ENCODE peak calls at places on chromosomes 2 and 18, in nine cellular contexts. Q, Z, J, G, E, A, I, V and S are unnamed samples.
A peak's percentile ranks its signal among the peaks of the same experiment; 100 is the strongest.

GRCh38 chr2:57373530-57373929 is 673.1 kb upstream of the VRK2 start:
- DNase-seq in G (no peak), Q (no peak), J (no peak), I (peak; percentile 49), Z (peak; percentile 66), A (no peak), E (no peak), V (peak; percentile 82), S (peak; percentile 78)

GRCh38 chr2:168064011-168064998 is 183.1 kb downstream of the STK39 start:
- DNase-seq in A (no peak), Z (no peak), I (no peak), G (no peak), E (no peak), V (no peak), Q (no peak), J (no peak), S (no peak)

GRCh38 chr2:138373993-138374408 is 127.6 kb upstream of the SPOPL start:
- DNase-seq in J (peak; percentile 46), Z (peak; percentile 74), E (no peak), Q (no peak), A (no peak), V (peak; percentile 64), I (no peak), G (no peak), S (peak; percentile 59)

GRCh38 chr18:28125051-28125450 is 51.9 kb downstream of the CDH2 start:
- DNase-seq in J (no peak), V (no peak), I (no peak), A (no peak), E (no peak), Q (no peak), Z (no peak), G (no peak), S (peak; percentile 14)

GRCh38 chr2:233063269-233063975 is 3.3 kb downstream of the INPP5D start:
- DNase-seq in G (peak; percentile 88), E (peak; percentile 52), I (no peak), A (no peak), Z (no peak), V (no peak), J (peak; percentile 20), Q (no peak), S (no peak)

GRCh38 chr2:128003463-128003862 is 24.4 kb downstream of the SAP130 start:
- DNase-seq in Q (no peak), G (no peak), E (no peak), A (no peak), I (no peak), J (no peak), V (no peak), Z (no peak), S (no peak)

GRCh38 chr2:75055820-75056675 is 97.6 kb downstream of the POLE4 start:
- DNase-seq in V (peak; percentile 75), J (no peak), A (no peak), I (no peak), E (no peak), Q (no peak), G (no peak), Z (peak; percentile 51), S (no peak)

GRCh38 chr2:240888890-240889573 is 6.9 kb downstream of the MAB21L4 start:
- DNase-seq in I (no peak), A (no peak), V (no peak), Z (no peak), J (no peak), Q (peak; percentile 62), E (peak; percentile 43), G (no peak), S (no peak)

GRCh38 chr2:183696028-183696427 is 571.8 kb downstream of the NUP35 start:
- DNase-seq in Z (no peak), V (no peak), E (no peak), I (no peak), G (no peak), A (no peak), J (no peak), Q (no peak), S (no peak)

GRCh38 chr2:237432484-237433092 is 18.6 kb upstream of the COL6A3 start:
- DNase-seq in J (no peak), Q (no peak), V (peak; percentile 99), A (no peak), G (peak; percentile 62), I (peak; percentile 93), Z (peak; percentile 75), E (peak; percentile 55), S (peak; percentile 97)
- H3K4me3 ChIP-seq in J (no peak overlapping the region), Q (no peak overlapping the region), V (peak overlapping the region; percentile 33), A (no peak overlapping the region), G (no peak overlapping the region), I (peak overlapping the region; percentile 26), Z (no peak overlapping the region), E (no peak overlapping the region), S (no peak overlapping the region)

GRCh38 chr18:7568426-7568825 is 1.3 kb downstream of the PTPRM start:
- DNase-seq in Q (peak; percentile 87), A (peak; percentile 52), I (no peak), J (peak; percentile 84), V (peak; percentile 54), Z (peak; percentile 9), G (no peak), E (peak; percentile 67), S (no peak)

GRCh38 chr18:7565677-7566076 is 1.4 kb upstream of the PTPRM start:
- DNase-seq in G (no peak), Q (no peak), A (no peak), V (no peak), J (no peak), I (no peak), Z (no peak), E (no peak), S (no peak)

GRCh38 chr18:7567487-7568425 is 640 bp downstream of the PTPRM start:
- DNase-seq in J (peak; percentile 75), V (peak; percentile 89), G (peak; percentile 56), I (no peak), E (peak; percentile 67), Q (peak; percentile 87), A (peak; percentile 46), Z (peak; percentile 64), S (peak; percentile 57)

GRCh38 chr18:7566244-7566586 is 901 bp upstream of the PTPRM start:
- DNase-seq in Q (no peak), V (no peak), J (peak; percentile 26), E (no peak), A (no peak), Z (no peak), I (no peak), G (no peak), S (no peak)

DNA sequence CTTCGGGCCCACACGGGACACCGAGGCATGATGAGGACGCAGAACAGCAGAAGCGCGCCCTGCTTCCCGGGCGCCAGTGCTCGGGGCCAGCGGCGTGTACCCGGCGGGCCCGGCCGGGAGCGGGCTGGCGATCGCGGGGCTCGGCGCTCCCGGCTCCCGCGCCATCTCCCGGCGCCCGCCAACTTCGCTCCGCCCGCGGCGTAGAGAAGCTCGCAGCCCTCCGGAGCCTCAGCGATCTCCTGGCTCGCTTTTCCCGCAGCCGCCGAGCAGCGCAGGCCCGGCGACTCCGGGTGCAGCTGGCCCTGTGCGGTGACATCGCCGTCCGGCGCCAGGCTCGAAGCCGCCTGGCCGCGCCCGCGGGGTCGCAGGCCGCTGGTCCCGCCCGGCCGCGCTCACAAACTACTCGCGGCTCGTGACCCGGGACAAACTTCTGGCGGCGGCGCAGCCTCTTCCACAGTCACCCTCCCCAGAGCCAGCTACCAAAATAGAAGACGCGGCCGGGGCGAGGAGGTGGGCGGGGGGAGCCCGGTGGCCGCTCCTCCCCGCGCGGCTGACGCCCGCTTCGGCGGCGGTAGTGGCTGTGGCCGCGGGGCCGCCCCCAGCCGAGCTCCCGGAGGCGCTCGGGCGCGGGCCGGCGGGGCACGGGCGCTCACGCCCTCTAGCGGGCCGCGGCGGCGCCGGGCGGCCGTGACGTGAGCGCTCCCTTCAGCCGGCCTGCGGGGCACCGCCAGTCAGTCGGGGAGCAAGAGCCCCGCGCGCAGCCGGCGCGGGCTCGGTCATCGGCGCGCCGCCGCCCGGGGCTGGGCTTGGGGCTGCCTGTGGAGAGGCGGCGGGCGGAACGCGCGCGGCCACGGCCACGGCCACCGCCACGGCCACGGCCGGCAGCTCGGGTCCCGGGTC is at the start of gene PTPRM:
- DNase-seq in J (peak; percentile 94), E (peak; percentile 89), A (peak; percentile 93), V (peak; percentile 95), I (no peak), Z (peak; percentile 68), Q (peak; percentile 95), G (peak; percentile 81), S (peak; percentile 71)
- H3K4me3 ChIP-seq in J (peak within 1 kb of the TSS; percentile 91), E (peak within 1 kb of the TSS; percentile 76), A (peak within 1 kb of the TSS; percentile 70), V (peak within 1 kb of the TSS; percentile 81), I (peak within 1 kb of the TSS; percentile 82), Z (peak within 1 kb of the TSS; percentile 78), Q (peak within 1 kb of the TSS; percentile 76), G (peak within 1 kb of the TSS; percentile 48), S (peak within 1 kb of the TSS; percentile 75)

DNA sequence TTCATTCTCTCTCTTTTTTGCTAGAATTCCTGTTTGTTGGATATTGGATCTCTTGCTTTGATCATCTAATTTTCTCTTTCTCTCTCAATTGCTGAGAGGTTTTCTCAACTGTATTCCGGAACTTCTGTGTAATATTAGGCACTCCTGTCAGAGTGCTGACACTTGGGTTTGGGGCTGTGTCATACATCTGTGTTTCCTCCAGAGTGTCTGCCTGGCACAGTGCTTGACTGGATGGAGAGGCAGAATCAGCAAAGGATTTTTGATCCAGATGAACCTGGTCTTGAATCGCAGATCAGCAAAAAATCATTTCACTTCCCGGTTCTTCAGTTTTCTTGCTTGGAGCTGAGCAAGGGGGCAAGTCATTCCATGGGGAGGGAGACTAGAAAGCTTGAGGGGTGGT is 87.7 kb upstream of the CXCR4 start:
- DNase-seq in Q (no peak), G (no peak), J (no peak), V (no peak), I (no peak), E (no peak), Z (no peak), A (no peak), S (no peak)
- H3K4me3 ChIP-seq in Q (no peak overlapping the region), G (no peak overlapping the region), J (no peak overlapping the region), V (no peak overlapping the region), I (no peak overlapping the region), E (no peak overlapping the region), Z (no peak overlapping the region), A (no peak overlapping the region), S (no peak overlapping the region)

GRCh38 chr2:239760596-239760995 is 264.5 kb downstream of the NDUFA10 start:
- DNase-seq in V (no peak), Z (no peak), I (no peak), E (peak; percentile 35), A (no peak), Q (no peak), G (no peak), J (no peak), S (no peak)

GRCh38 chr2:239763433-239764097 is 261.6 kb downstream of the NDUFA10 start:
- DNase-seq in I (no peak), J (no peak), V (peak; percentile 21), Z (no peak), E (peak; percentile 14), G (peak; percentile 15), A (no peak), Q (no peak), S (no peak)

GRCh38 chr2:239762742-239763269 is 262.3 kb downstream of the NDUFA10 start:
- DNase-seq in G (no peak), J (no peak), V (peak; percentile 14), A (no peak), Z (no peak), E (peak; percentile 16), I (no peak), Q (no peak), S (no peak)

GRCh38 chr2:239765076-239765845 is 259.9 kb downstream of the NDUFA10 start:
- DNase-seq in J (no peak), A (no peak), I (no peak), Q (peak; percentile 25), E (peak; percentile 16), Z (no peak), G (no peak), V (no peak), S (no peak)

DNA sequence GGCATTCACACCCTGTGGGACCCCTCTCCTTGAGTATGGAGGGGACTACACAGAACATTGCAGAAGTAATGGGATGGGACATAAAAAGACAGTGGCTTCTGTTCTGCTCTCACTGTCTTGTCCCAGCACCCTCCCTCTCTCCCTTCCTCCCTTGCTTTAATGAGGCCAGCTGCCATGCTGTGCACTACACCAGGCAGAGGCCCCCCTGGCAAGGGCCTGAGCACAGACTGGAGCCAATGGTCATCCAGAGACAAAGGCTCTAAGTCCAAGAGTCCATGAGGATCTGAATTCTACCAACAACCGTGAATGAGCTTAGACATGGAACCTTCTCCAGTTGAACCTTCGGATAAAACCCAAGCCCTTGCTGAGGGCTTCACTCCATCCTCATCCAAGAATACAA is 263.0 kb downstream of the NDUFA10 start:
- DNase-seq in E (peak; percentile 22), G (no peak), Z (no peak), Q (no peak), I (no peak), V (no peak), J (no peak), A (no peak), S (no peak)
- H3K4me3 ChIP-seq in E (no peak overlapping the region), G (no peak overlapping the region), Z (no peak overlapping the region), Q (no peak overlapping the region), I (no peak overlapping the region), V (no peak overlapping the region), J (no peak overlapping the region), A (no peak overlapping the region), S (no peak overlapping the region)